ENCODE peak calls at places on chromosome 3, in eight cellular contexts. D is HCT116, U is epithelial cell of esophagus, P is adipocyte, N is cardiac muscle cell, Y is fibroblast of mammary gland, S is HS-27A, M is heart left ventricle. G is an unnamed sample.

GRCh38 chr3:184636774-184637316 is 75.0 kb downstream of the MAGEF1 start:
- DNase-seq in M (no peak), D (no peak), U (peak; percentile 68), N (peak; percentile 86), P (peak; percentile 76), Y (peak; percentile 44), S (peak; percentile 14), G (no peak)

GRCh38 chr3:132231633-132232032 is 85.6 kb upstream of the ACP3 start:
- DNase-seq in N (peak; percentile 64), P (peak; percentile 44), M (no peak), D (peak; percentile 22), U (peak; percentile 69), Y (peak; percentile 72), S (peak; percentile 41), G (no peak)

GRCh38 chr3:101170047-101170771 is 150.2 kb downstream of the IMPG2 start:
- DNase-seq in N (peak; percentile 17), D (no peak), M (no peak), Y (no peak), U (no peak), P (no peak), S (no peak), G (no peak)

GRCh38 chr3:30221622-30222021 is 384.8 kb upstream of the TGFBR2 start:
- DNase-seq in N (peak; percentile 24), Y (peak; percentile 56), P (no peak), S (no peak), M (no peak), D (no peak), U (no peak), G (no peak)

GRCh38 chr3:126064627-126065258 is 19.2 kb downstream of the SLC41A3 start:
- DNase-seq in D (no peak), U (peak; percentile 6), M (no peak), P (no peak), S (no peak), Y (no peak), N (peak; percentile 13), G (peak; percentile 22)

GRCh38 chr3:3800076-3800448 is 831 bp downstream of the LRRN1 start:
- DNase-seq in S (no peak), U (no peak), N (no peak), D (no peak), M (peak; percentile 10), Y (no peak), P (peak; percentile 5), G (no peak)

GRCh38 chr3:39196671-39197446 is 4.5 kb upstream of the XIRP1 start:
- DNase-seq in S (no peak), P (no peak), M (no peak), Y (no peak), N (no peak), U (peak; percentile 46), D (no peak), G (no peak)

GRCh38 chr3:123068227-123069020 is 1.6 kb downstream of the PDIA5 start:
- DNase-seq in Y (peak; percentile 57), N (no peak), P (no peak), M (no peak), U (peak; percentile 44), D (peak; percentile 45), S (no peak), G (no peak)

GRCh38 chr3:82973810-82974209 is 1212.4 kb upstream of the GBE1 start:
- DNase-seq in U (peak; percentile 14), N (no peak), D (no peak), S (no peak), P (no peak), M (no peak), Y (no peak), G (no peak)

GRCh38 chr3:178277605-178278004 is 258.6 kb upstream of the KCNMB2 start:
- DNase-seq in S (no peak), P (no peak), D (no peak), M (no peak), Y (peak; percentile 33), U (peak; percentile 43), N (peak; percentile 61), G (no peak)

GRCh38 chr3:56119575-56120349 is 348.5 kb downstream of the ERC2 start:
- DNase-seq in Y (peak; percentile 86), M (peak; percentile 10), D (no peak), P (peak; percentile 87), S (no peak), U (peak; percentile 52), N (peak; percentile 83), G (no peak)

GRCh38 chr3:3127432-3128010 is 781 bp downstream of the TRNT1 start:
- DNase-seq in M (no peak), S (peak; percentile 0), P (peak; percentile 14), Y (peak; percentile 25), D (no peak), N (peak; percentile 13), U (peak; percentile 25), G (no peak)